ENCODE peak calls at places on chromosomes 7 and 10, in five cellular contexts. H is upper lobe of left lung, Y is GM12878, W is K562, X is HepG2. Q is an unnamed sample.

GRCh38 chr10:59819265-59819664 is 66.0 kb upstream of the MRLN start:
- ATAC-seq in H (no peak), Y (no peak), W (no peak), X (no peak), Q (no peak)

GRCh38 chr10:59508956-59509355 is 146.6 kb upstream of the FAM13C start:
- ATAC-seq in H (no peak), Y (no peak), W (no peak), X (no peak), Q (no peak)

GRCh38 chr7:47600199-47601118 is 18.5 kb upstream of the TNS3 start:
- ATAC-seq in H (no peak), Y (peak), W (no peak), X (no peak), Q (no peak)

GRCh38 chr10:130929422-130930325 is 381.8 kb downstream of the TCERG1L start:
- ATAC-seq in H (no peak), Y (no peak), W (no peak), X (no peak), Q (no peak)

GRCh38 chr10:119538632-119539358 is 3.7 kb downstream of the RGS10 start:
- ATAC-seq in H (no peak), Y (no peak), W (peak), X (peak), Q (no peak)

GRCh38 chr7:101816499-101817030 is 861 bp upstream of the CUX1 start:
- ATAC-seq in H (no peak), Y (no peak), W (peak), X (no peak), Q (peak)

GRCh38 chr7:5586279-5586962 is 162.8 kb upstream of the TNRC18 start:
- ATAC-seq in H (no peak), Y (no peak), W (no peak), X (no peak), Q (no peak)

GRCh38 chr10:102413053-102413705 is 5.4 kb downstream of the PSD start:
- ATAC-seq in H (no peak), Y (peak), W (peak), X (no peak), Q (no peak)

GRCh38 chr7:33185786-33186185 is 56.4 kb downstream of the BBS9 start:
- ATAC-seq in H (no peak), Y (peak), W (peak), X (peak), Q (no peak)

DNA sequence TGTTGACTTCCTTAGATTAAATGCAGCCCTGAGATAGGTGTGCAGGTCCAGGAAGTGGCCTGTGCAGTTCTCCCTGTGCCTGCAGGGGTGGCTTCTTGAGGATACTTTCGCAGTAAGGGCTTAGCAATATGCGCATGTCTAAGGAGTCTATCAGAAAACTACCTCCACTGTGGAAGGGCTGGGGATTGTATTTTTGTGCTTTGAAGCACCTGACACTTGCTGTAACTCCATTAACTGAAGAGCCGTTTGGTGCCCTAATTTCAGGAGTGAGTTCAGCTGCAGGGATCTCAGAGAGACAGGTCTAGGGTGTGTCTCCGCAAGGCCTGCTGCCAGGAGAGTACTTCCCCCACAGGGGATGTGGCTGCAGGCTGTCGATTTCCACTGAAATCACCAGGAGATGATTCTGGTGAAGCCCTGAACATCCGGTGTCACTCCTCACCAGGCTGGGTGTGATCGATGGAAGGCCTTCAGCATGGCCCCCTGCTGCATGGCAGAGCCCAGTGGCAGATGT is 35.5 kb downstream of the IKZF1 start:
- ATAC-seq in H (peak), Y (peak), W (peak), X (no peak), Q (no peak)
- TF ChIP-seq POLR2A in H (no peak), Y (no peak), W (no peak), X (no peak), Q (no peak)

DNA sequence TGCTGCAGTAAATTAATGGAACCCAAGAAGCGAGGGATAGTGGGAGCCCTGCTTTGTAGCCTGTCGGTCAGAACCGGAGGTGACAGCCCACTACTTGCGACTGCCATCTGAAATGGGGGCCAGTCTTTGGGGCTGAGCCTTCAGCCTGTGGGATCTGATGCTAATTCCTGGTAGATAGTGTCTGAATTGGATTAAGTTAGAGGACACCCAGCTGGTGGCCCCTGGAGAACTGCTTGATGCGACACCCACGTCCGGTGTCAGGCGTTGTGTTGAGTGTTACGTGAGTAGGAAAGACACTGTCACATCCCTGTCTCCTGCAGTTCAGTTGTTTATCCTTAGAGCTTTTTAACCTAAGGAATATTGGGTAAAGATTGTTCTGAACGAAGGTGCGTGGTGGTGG is 5.0 kb downstream of the EIF3B start:
- ATAC-seq in H (no peak), Y (no peak), W (no peak), X (no peak), Q (no peak)
- TF ChIP-seq POLR2AphosphoS5 in H (no peak), Y (no peak), W (no peak), X (no peak), Q (no peak)

DNA sequence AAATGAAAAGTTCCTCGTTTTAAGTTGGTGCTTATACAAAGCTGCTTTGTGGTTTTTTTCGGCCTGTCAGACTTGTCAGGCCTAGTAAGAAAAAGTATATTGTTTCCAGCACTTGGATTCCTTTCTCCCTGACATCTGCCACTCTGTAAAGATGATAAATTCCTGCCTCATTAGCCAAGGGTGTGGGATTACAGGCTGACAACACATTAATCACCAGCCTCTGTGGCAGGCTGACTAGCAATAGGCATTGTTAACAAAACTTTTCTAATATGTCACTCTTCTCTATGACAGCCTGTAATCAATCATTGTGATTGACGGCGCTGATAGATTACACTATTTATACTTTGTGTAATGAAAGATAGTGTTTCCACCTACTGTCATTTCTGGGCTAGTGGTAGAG is 682.5 kb downstream of the LRMDA start:
- ATAC-seq in H (no peak), Y (no peak), W (no peak), X (peak), Q (no peak)
- TF ChIP-seq EP300 in H (no peak), Y (no peak), W (no peak), X (no peak), Q (no peak)

GRCh38 chr10:11337516-11337915 is 273.9 kb downstream of the USP6NL start:
- ATAC-seq in H (peak), Y (peak), W (no peak), X (no peak), Q (no peak)
- TF ChIP-seq POLR2A in H (no peak), Y (peak), W (no peak), X (no peak), Q (no peak)

GRCh38 chr10:78802866-78803265 is 265.9 kb upstream of the ZMIZ1 start:
- ATAC-seq in H (no peak), Y (no peak), W (no peak), X (no peak), Q (peak)

GRCh38 chr10:78803710-78804109 is 265.1 kb upstream of the ZMIZ1 start:
- ATAC-seq in H (no peak), Y (no peak), W (no peak), X (no peak), Q (no peak)

GRCh38 chr10:78804356-78805032 is 264.3 kb upstream of the ZMIZ1 start:
- ATAC-seq in H (no peak), Y (no peak), W (no peak), X (no peak), Q (peak)

GRCh38 chr10:78806805-78807221 is 262.0 kb upstream of the ZMIZ1 start:
- ATAC-seq in H (no peak), Y (no peak), W (peak), X (no peak), Q (no peak)

DNA sequence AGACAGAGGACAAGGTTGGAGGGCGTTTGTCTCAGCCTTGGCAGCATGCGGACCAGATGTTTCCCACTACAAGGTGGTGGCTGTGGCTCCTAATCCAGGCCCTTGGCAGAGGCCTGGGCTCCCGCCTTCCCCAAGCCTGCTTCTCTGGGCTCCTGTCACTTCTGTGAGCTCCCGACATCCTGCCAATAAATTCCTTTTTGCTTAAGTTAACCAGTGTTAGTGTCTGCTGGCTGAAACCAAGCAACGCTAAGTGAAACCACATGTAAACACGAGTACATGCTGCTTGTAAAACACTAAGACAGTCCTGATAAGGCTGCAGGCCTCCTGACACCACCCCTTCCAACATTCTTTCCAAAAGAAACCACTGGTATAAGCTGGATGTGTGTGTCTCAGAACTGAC is 263.6 kb upstream of the ZMIZ1 start:
- ATAC-seq in H (peak), Y (no peak), W (no peak), X (no peak), Q (peak)
- TF ChIP-seq POLR2AphosphoS5 in H (peak), Y (no peak), W (no peak), X (no peak), Q (peak)

GRCh38 chr10:25552283-25552919 is 377.6 kb downstream of the GPR158 start:
- ATAC-seq in H (no peak), Y (no peak), W (no peak), X (no peak), Q (no peak)
- TF ChIP-seq EP300 in H (no peak), Y (no peak), W (no peak), X (no peak), Q (no peak)

GRCh38 chr10:77927343-77928256 is 1.0 kb upstream of the DLG5 start:
- ATAC-seq in H (no peak), Y (no peak), W (no peak), X (peak), Q (no peak)

GRCh38 chr10:77925795-77926565 is 575 bp downstream of the DLG5 start:
- ATAC-seq in H (no peak), Y (peak), W (peak), X (peak), Q (peak)

GRCh38 chr10:77922551-77923179 is 3.9 kb downstream of the DLG5 start:
- ATAC-seq in H (no peak), Y (no peak), W (no peak), X (no peak), Q (no peak)

GRCh38 chr10:77925410-77925794 is 1.2 kb downstream of the DLG5 start:
- ATAC-seq in H (no peak), Y (no peak), W (peak), X (peak), Q (no peak)

DNA sequence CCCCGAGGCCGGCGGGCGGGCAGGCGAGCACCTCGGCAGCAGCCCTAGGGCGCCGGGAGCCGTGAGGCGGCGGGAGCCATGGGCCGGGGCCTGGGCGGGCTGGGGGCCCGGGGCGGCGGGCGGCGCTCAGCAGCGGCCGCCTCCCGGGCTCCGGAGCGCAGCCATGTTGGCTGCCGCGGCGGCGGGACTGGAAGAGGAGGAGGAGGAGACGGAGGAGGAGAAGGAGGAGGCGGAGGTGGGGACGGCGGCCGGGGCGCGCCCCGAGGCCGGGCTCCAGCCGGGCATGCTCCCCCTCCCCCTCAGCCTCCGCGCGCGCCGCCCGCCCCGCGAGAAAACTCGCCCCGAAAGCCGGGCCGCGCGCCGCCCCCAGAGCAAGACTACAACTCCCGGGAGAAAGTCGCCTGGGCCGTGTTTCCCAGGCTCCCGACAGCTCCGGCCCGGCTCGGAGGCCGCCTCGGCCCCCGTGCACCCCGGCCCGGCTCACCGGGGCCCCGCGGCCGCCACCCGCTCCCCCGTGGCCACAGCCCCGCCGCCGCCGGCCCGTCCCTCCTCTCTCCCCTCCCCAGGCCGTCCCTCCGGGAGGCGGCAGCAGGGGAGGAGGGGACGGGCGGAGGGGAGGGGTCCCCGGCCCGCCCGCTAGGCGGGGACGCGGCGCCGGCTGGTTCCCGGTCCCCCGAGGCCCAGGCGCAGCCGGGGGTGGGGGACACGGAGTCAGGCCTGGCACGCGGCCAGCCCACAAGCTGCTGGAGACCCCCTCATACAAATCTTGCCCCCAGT is at the start of gene DLG5:
- ATAC-seq in H (peak), Y (peak), W (peak), X (peak), Q (peak)
- TF ChIP-seq POLR2A in H (peak), Y (peak), W (no peak), X (no peak), Q (peak)